ENCODE peak calls at places on chromosomes 7 and 10, in five cellular contexts. M, A, U, J and P are unnamed samples.

GRCh38 chr7:47648301-47648900 is 66.5 kb upstream of the TNS3 start:
- DNase-seq in J (no peak), A (no peak), U (no peak), M (no peak), P (no peak)

GRCh38 chr10:16992611-16993119 is 136.9 kb downstream of the CUBN start:
- DNase-seq in J (no peak), M (no peak), U (no peak), A (no peak), P (no peak)

GRCh38 chr7:7868245-7868899 is 100.2 kb upstream of the GLCCI1 start:
- DNase-seq in A (no peak), M (no peak), J (no peak), U (no peak), P (no peak)

GRCh38 chr10:115572740-115573455 is 479.7 kb downstream of the ATRNL1 start:
- DNase-seq in U (peak), A (no peak), J (peak), M (peak), P (no peak)

GRCh38 chr10:122267849-122268737 is 3.0 kb upstream of the BTBD16 start:
- DNase-seq in U (peak), A (no peak), M (peak), J (peak), P (peak)

GRCh38 chr7:140316165-140316661 is 82.1 kb downstream of the SLC37A3 start:
- DNase-seq in U (peak), A (peak), J (peak), M (no peak), P (no peak)

GRCh38 chr7:154781369-154782303 is 221.3 kb downstream of the PAXIP1 start:
- DNase-seq in A (no peak), U (no peak), M (no peak), J (no peak), P (no peak)

GRCh38 chr7:44415510-44415909 is 74.9 kb downstream of the NUDCD3 start:
- DNase-seq in U (no peak), M (no peak), J (no peak), A (no peak), P (no peak)

GRCh38 chr10:128318366-128318765 is 192.1 kb upstream of the MKI67 start:
- DNase-seq in A (no peak), J (no peak), U (no peak), M (no peak), P (no peak)

GRCh38 chr7:25297231-25297630 is 68.9 kb upstream of the NPVF start:
- DNase-seq in A (no peak), J (no peak), U (no peak), M (no peak), P (no peak)

GRCh38 chr7:27176962-27177794 is 3.1 kb upstream of the HOXA10 start:
- DNase-seq in U (no peak), A (no peak), M (no peak), J (no peak), P (no peak)

DNA sequence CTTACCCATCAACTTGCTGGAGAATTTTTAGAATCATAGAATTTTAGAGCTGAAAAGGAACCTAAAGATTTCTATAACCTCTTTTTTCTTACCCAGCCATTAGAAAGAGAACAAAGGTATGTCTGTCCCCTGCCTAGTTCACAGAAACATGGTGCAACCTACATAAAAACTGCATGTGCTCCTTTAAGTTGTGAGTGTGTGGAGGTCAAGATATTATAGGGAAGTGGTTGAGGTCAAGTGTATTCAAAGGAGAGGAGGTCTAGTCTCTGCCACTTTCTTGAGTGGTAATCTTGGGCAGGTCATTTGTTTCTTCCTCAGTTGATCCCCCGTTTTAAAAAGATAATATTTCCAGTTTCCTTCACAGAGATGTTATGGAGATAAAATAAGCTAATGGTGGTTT is 6.4 kb downstream of the UBTD1 start:
- DNase-seq in A (no peak), J (no peak), M (no peak), U (no peak), P (no peak)
- TF ChIP-seq CTCF in A (no peak), J (no peak), M (no peak), U (no peak), P (no peak)

DNA sequence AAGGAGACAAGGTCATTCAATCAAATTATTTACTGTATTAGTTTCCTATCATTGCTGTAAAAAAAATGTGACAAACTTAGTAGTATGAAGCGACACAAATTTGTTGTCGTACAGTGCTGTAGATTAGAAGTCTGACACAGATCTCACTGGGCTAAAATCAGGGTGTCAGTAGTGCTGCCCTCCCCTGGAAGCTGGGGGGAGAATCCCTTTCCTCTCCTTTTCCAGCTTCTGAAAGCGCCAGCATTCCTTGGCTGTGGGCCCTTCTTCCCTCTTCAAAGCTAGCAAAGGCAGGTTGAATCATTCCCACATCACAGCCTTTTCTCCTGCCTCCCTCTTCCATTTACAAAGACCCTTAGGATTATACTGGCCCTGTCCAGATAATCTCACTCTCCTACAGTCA is 28.0 kb downstream of the VPS41 start:
- DNase-seq in M (no peak), U (no peak), J (no peak), A (no peak), P (no peak)
- TF ChIP-seq CTCF in M (peak), U (no peak), J (no peak), A (no peak), P (no peak)

DNA sequence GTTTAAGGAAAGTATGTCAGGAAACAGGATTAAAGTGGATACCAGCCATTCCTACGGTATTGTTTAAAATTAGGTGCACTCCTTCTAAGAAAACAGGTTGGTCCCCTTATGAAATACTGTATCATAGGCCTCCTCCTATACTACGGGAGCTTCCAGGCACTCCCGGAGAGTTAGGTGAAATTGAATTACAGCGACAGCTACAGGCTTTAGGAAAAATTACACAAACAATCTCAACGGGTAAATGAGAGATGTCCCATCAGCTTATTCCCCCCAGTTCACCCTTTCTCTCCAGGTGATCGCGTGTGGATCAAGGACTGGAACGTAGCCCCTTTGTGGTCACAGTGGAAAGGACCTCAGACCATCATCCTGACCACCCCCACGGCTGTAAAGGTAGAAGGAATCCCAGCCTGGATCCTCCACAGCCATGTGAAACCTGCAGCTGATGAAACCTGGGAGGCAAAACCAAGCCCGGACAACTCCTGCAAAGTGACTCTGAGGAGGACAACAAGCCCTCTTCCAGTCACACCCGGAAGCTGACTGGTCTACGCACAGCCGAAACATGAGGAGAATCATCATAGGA is 25.1 kb upstream of the GHITM start:
- DNase-seq in A (no peak), U (no peak), M (no peak), J (no peak), P (no peak)
- TF ChIP-seq CTCF in A (no peak), U (peak), M (peak), J (no peak), P (no peak)

DNA sequence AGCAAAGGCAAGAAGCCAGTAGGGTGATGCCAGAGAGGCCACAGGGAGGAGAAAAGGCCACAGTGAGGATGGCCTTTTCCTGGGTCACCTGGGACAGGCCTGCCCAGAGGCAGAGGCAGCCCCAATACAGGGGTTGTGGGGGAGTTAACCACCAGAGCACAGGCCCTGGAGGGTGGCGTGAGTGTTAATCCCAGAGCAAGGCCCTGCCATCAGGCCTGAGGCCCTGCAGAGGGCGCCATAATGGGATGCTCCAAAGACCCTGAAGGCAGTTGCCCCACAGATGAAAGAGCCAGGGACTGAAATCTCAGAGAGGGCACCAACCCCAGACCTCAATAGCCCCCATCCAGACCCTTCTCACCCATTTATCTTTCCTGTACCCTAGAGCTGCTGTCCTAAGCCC is 23.9 kb downstream of the SLC13A4 start:
- DNase-seq in U (no peak), M (no peak), A (no peak), J (no peak), P (no peak)
- TF ChIP-seq CTCF in U (no peak), M (peak), A (no peak), J (no peak), P (no peak)

DNA sequence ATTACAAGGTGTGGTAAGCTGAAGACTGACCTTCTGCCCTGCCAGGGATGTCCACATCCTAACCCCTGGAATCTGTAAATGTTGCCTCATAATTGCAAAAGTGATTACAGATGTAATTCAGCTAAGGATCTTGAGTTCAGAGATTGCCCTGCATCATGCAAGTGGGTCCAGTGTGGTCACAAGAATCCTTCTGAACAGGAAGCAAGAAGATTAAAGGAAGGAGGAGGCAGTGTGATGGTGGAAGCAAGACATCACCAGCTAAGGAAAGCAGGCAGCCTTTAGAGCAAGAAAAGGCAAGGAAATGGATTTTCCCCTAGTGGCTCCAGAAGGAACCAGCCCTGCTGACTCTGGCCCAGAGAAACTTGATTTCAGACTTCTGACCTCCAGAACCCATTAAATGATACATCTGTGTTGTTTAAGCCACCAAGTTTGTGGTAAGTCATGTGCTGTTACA is 78.1 kb downstream of the USP6NL start:
- DNase-seq in J (no peak), M (no peak), A (no peak), U (peak), P (no peak)
- TF ChIP-seq CTCF in J (no peak), M (peak), A (peak), U (peak), P (no peak)

DNA sequence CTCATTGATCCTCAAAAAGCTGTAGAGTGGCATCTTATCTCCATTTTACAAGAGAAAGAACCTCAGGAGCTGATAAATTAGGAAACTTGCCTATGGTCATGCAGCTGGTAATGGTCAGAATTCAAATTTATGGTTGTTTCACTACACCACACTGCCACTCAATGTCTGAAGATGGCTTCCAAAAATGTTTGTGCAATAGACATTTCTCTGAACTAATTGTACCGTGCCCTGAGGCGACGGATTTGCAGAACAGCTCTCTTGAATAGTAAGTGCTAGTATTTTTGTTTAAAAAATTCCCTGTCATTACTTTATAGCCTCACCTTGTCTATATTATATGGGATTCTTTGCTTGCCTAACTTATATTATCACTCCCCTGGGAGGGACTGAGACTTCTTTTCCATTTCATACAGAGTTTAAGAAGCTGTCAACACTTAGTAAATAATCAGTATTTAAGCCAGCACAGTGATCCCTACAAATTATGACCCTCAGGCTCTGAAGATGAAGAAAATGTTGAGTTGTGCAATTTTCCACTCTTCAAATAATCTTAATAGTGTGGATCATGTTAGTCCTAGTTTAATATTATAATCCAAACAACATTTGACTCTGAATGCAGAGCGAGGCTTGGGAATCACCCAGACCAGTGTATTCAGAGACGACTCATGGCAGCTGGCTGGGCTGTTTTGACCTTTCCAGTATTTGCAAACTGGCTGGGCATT is 346.6 kb downstream of the PTEN start:
- DNase-seq in U (no peak), A (no peak), J (no peak), M (peak), P (no peak)
- TF ChIP-seq CTCF in U (no peak), A (no peak), J (no peak), M (no peak), P (no peak)